ENCODE peak calls at places on chromosome 9, in nine cellular contexts. C is cardiac fibroblast, P is stomach, E is lower lobe of right lung, O is choroid plexus epithelial cell, H is AG10803, B is AG09309, M is PC-9, W is NB4. F is an unnamed sample.

GRCh38 chr9:97591535-97591934 is 41.6 kb downstream of the TSTD2 start:
- DNase-seq in C (no peak), P (no peak), E (no peak), O (no peak), H (no peak), B (no peak), M (no peak), W (no peak), F (no peak)

GRCh38 chr9:69632768-69633167 is 39.4 kb downstream of the APBA1 start:
- DNase-seq in C (no peak), P (no peak), E (no peak), O (no peak), H (no peak), B (no peak), M (no peak), W (no peak), F (no peak)

GRCh38 chr9:122904466-122904822 is 715 bp downstream of the RC3H2 start:
- DNase-seq in C (peak; percentile 57), P (peak; percentile 41), E (peak; percentile 55), O (peak; percentile 28), H (peak; percentile 41), B (no peak), M (peak; percentile 58), W (peak; percentile 53), F (no peak)

GRCh38 chr9:131271506-131271931 is 4.8 kb downstream of the FAM78A start:
- DNase-seq in C (no peak), P (no peak), E (no peak), O (no peak), H (no peak), B (no peak), M (no peak), W (peak; percentile 59), F (no peak)

GRCh38 chr9:129703667-129704355 is 38.4 kb downstream of the PRRX2 start:
- DNase-seq in C (no peak), P (no peak), E (no peak), O (no peak), H (peak; percentile 81), B (no peak), M (no peak), W (no peak), F (no peak)

GRCh38 chr9:129884220-129885017 is 49.2 kb downstream of the USP20 start:
- DNase-seq in C (peak; percentile 71), P (peak; percentile 93), E (peak; percentile 96), O (peak; percentile 78), H (peak; percentile 75), B (no peak), M (peak; percentile 92), W (peak; percentile 96), F (no peak)

GRCh38 chr9:33289501-33289900 is 815 bp upstream of the NFX1 start:
- DNase-seq in C (peak; percentile 9), P (no peak), E (peak; percentile 48), O (peak; percentile 19), H (peak; percentile 9), B (no peak), M (no peak), W (peak; percentile 67), F (no peak)

GRCh38 chr9:135105211-135105745 is 17.8 kb downstream of the OLFM1 start:
- DNase-seq in C (no peak), P (no peak), E (no peak), O (no peak), H (no peak), B (no peak), M (no peak), W (no peak), F (no peak)

GRCh38 chr9:78938821-78939220 is 632.9 kb upstream of the TLE4 start:
- DNase-seq in C (peak; percentile 12), P (no peak), E (no peak), O (no peak), H (peak; percentile 55), B (no peak), M (no peak), W (no peak), F (no peak)

GRCh38 chr9:35616681-35617459 is 1.3 kb downstream of the CD72 start:
- DNase-seq in C (peak; percentile 52), P (peak; percentile 77), E (peak; percentile 89), O (peak; percentile 62), H (peak; percentile 50), B (peak; percentile 7), M (no peak), W (no peak), F (no peak)

GRCh38 chr9:91905958-91906585 is 44.0 kb downstream of the ROR2 start:
- DNase-seq in C (no peak), P (peak; percentile 45), E (peak; percentile 66), O (no peak), H (no peak), B (no peak), M (peak; percentile 3), W (peak; percentile 86), F (no peak)

GRCh38 chr9:109831996-109832395 is 52.0 kb downstream of the PALM2AKAP2 start:
- DNase-seq in C (no peak), P (no peak), E (no peak), O (no peak), H (no peak), B (no peak), M (no peak), W (no peak), F (no peak)

GRCh38 chr9:33162721-33163311 is 4.3 kb downstream of the B4GALT1 start:
- DNase-seq in C (peak; percentile 96), P (peak; percentile 72), E (peak; percentile 60), O (peak; percentile 85), H (peak; percentile 95), B (peak; percentile 91), M (no peak), W (no peak), F (no peak)

GRCh38 chr9:96556701-96557461 is 62.8 kb downstream of the CDC14B start:
- DNase-seq in C (peak; percentile 13), P (no peak), E (no peak), O (peak; percentile 11), H (peak; percentile 73), B (no peak), M (no peak), W (no peak), F (no peak)

GRCh38 chr9:71253021-71253420 is 131.6 kb upstream of the TRPM3 start:
- DNase-seq in C (peak; percentile 25), P (no peak), E (no peak), O (peak; percentile 2), H (peak; percentile 18), B (no peak), M (no peak), W (no peak), F (no peak)

GRCh38 chr9:89312154-89312616 is 1.2 kb downstream of the CKS2 start:
- DNase-seq in C (peak; percentile 47), P (no peak), E (no peak), O (peak; percentile 25), H (no peak), B (no peak), M (peak; percentile 7), W (peak; percentile 57), F (no peak)

GRCh38 chr9:90914196-90914595 is 112.6 kb downstream of the SYK start:
- DNase-seq in C (no peak), P (no peak), E (no peak), O (no peak), H (no peak), B (no peak), M (no peak), W (no peak), F (no peak)

GRCh38 chr9:99511723-99512122 is 289.6 kb downstream of the SEC61B start:
- DNase-seq in C (peak; percentile 7), P (no peak), E (no peak), O (no peak), H (no peak), B (no peak), M (no peak), W (no peak), F (no peak)
- TF ChIP-seq CTCF in C (peak; percentile 18), P (no peak), E (no peak), O (peak; percentile 37), H (peak; percentile 21), B (peak; percentile 37), M (no peak), W (no peak), F (no peak)

DNA sequence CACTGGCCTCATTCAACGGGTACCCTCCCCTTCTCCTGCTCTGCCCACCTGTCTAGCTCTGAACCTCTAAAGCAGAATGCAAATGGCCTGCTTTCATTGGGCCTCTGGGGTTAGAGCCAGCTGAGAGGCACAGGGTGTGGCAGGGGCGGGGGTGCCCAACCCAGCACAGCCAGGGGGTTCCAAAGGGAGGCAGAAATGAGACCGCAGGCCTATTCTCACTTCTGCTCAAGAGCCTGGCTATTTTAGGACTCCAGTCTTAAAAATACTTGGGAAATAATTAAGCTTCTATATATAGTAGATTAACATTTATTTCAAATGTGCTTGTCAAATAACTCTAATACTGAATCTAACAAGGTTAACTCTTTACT is 5.7 kb downstream of the QSOX2 start:
- DNase-seq in C (no peak), P (no peak), E (no peak), O (no peak), H (no peak), B (no peak), M (no peak), W (no peak), F (no peak)
- H3K4me3 ChIP-seq in C (no peak overlapping the region), P (no peak overlapping the region), E (no peak overlapping the region), O (no peak overlapping the region), H (no peak overlapping the region), B (no peak overlapping the region), M (no peak overlapping the region), W (no peak overlapping the region), F (no peak overlapping the region)

DNA sequence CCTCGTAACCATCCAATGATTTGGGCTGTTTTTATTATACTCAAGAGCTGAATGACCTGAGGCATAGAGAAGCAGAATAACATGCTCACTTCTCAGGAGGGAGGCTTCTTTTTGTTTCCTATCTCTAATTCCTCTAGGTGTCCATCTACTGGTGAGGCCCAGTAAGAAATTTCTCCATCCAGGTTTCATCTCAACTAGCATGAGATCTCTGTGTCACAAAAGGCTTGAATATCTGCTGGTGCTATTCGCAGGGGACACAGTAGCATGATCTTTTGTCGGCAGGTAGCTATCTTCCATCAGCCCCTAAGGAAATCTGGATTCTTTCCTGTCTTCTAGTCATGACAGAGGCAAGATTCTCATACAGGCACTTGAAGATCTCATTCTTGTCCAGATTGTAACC is 8.9 kb downstream of the IFNE start:
- DNase-seq in C (no peak), P (no peak), E (no peak), O (peak; percentile 17), H (no peak), B (no peak), M (no peak), W (no peak), F (no peak)
- TF ChIP-seq CTCF in C (peak; percentile 16), P (no peak), E (no peak), O (peak; percentile 36), H (peak; percentile 23), B (no peak), M (no peak), W (no peak), F (peak; percentile 26)

DNA sequence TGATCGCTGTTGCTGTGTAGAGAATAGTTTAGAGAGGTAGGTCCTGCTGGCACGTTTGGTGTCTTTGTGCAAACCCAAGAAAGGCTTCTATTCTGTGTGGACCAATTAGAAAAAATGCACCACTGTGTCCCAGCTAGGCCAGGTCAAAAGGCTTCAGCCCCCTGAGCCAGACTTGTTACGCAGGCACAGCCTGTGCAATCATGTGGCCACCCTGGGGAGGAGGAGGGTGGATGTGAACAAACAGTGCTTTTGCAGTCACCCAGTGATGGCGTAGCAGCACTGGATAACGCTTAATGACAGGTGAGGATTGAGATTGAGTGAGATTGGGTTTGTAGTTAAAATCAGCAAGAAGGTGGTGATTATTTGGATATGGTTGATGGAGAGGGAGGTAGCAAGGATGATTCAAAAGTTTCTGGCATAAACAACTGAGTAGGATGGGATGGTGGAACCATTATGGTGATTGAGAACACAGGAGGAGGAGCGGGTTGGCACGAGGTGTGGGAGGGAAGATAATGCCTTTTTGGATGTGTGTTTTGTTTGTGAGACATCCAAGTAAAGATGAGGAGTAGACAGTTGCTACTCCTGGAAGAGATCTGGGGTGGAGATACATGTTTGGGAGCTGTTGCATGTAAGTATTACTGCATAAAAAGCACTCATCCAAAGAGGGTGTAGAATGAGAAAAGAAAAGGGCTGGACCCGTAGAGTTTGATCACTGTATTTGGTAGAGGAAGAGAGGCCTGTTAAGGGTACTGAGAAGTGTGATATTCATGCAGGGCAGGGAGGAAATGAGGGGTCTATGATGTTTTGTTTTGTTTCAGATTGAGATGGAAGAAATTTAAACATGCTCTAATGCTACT is 6.7 kb downstream of the GCNT1 start:
- DNase-seq in C (no peak), P (no peak), E (no peak), O (no peak), H (no peak), B (no peak), M (no peak), W (no peak), F (no peak)
- H3K4me3 ChIP-seq in C (no peak overlapping the region), P (no peak overlapping the region), E (no peak overlapping the region), O (no peak overlapping the region), H (no peak overlapping the region), B (no peak overlapping the region), M (no peak overlapping the region), W (no peak overlapping the region), F (no peak overlapping the region)

F was measured in astrocyte of the cerebellum.